ENCODE peak calls at places on chromosomes 12 and 14, in seven cellular contexts. T, C, M, S, P, O and A are unnamed samples.

GRCh38 chr12:76318773-76319594 is 29.2 kb downstream of the BBS10 start:
- DNase-seq in T (no peak), C (no peak), M (no peak), P (no peak), S (no peak), O (no peak), A (no peak)

GRCh38 chr12:75960086-75960910 is 71.3 kb downstream of the PHLDA1 start:
- DNase-seq in M (peak; percentile 95), S (no peak), O (no peak), P (no peak), C (no peak), T (peak; percentile 97), A (no peak)

GRCh38 chr14:61891251-61891650 is 129.0 kb downstream of the SNAPC1 start:
- DNase-seq in C (peak; percentile 30), P (peak; percentile 10), T (no peak), M (no peak), O (no peak), S (no peak), A (no peak)

GRCh38 chr12:79706156-79706555 is 15.4 kb upstream of the PAWR start:
- DNase-seq in M (no peak), P (peak; percentile 43), O (no peak), C (no peak), S (no peak), T (no peak), A (no peak)

GRCh38 chr14:55938249-55938791 is 179.9 kb upstream of the PELI2 start:
- DNase-seq in S (no peak), O (no peak), T (no peak), M (no peak), P (peak; percentile 61), C (no peak), A (no peak)

GRCh38 chr12:46464863-46465262 is 92.3 kb upstream of the SLC38A2 start:
- DNase-seq in C (no peak), T (no peak), S (no peak), O (no peak), M (no peak), P (no peak), A (no peak)

GRCh38 chr14:77053046-77053841 is 24.7 kb upstream of the IRF2BPL start:
- DNase-seq in O (peak; percentile 73), C (peak; percentile 88), P (peak; percentile 56), S (peak; percentile 70), M (peak; percentile 79), T (peak; percentile 55), A (no peak)

GRCh38 chr12:131642101-131642540 is 68.8 kb upstream of the SFSWAP start:
- DNase-seq in P (no peak), T (peak; percentile 9), C (no peak), O (no peak), M (no peak), S (no peak), A (peak; percentile 25)

GRCh38 chr12:673849-674248 is 10.6 kb upstream of the NINJ2 start:
- DNase-seq in P (no peak), C (no peak), M (no peak), T (no peak), S (no peak), O (no peak), A (no peak)

GRCh38 chr12:6772331-6772695 is at the start of gene LAG3:
- DNase-seq in C (no peak), S (no peak), O (no peak), T (no peak), P (no peak), M (no peak), A (no peak)

GRCh38 chr12:69290545-69291277 is 51.3 kb downstream of the CPSF6 start:
- DNase-seq in O (peak; percentile 81), S (peak; percentile 68), T (peak; percentile 67), M (peak; percentile 92), C (peak; percentile 90), P (peak; percentile 54), A (peak; percentile 61)

GRCh38 chr14:99574099-99574880 is 29.7 kb downstream of the CCDC85C start:
- DNase-seq in C (peak; percentile 74), T (no peak), O (peak; percentile 69), S (peak; percentile 92), P (no peak), M (peak; percentile 85), A (no peak)
- H3K4me3 ChIP-seq in C (no peak overlapping the region), T (no peak overlapping the region), O (no peak overlapping the region), S (no peak overlapping the region), P (no peak overlapping the region), M (no peak overlapping the region), A (no peak overlapping the region)

DNA sequence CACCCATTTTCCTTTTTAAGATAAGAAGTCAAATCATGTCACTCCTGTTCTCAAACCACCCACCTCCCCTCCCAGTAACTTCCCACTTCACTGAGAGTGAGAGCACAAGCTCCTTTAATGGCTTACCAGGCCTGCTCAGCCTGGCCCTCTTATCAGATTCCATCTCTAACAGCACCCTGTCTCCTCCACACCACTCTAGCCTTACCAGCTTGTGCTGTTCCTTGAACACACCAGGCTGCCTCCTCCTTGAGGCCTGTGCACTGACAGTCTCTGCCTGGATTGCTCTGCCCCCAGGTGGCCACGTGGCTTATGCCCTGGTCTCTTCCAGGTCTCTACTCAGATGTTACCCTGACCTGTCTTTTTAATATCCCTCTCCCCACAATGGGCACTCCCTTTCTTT is 40.1 kb upstream of the EVL start:
- DNase-seq in T (peak; percentile 6), P (no peak), C (peak; percentile 57), M (no peak), S (no peak), O (peak; percentile 38), A (peak; percentile 12)
- TF ChIP-seq CTCF in T (peak; percentile 16), P (peak; percentile 42), C (peak; percentile 49), M (peak; percentile 6), S (no peak), O (no peak), A (peak; percentile 64)

DNA sequence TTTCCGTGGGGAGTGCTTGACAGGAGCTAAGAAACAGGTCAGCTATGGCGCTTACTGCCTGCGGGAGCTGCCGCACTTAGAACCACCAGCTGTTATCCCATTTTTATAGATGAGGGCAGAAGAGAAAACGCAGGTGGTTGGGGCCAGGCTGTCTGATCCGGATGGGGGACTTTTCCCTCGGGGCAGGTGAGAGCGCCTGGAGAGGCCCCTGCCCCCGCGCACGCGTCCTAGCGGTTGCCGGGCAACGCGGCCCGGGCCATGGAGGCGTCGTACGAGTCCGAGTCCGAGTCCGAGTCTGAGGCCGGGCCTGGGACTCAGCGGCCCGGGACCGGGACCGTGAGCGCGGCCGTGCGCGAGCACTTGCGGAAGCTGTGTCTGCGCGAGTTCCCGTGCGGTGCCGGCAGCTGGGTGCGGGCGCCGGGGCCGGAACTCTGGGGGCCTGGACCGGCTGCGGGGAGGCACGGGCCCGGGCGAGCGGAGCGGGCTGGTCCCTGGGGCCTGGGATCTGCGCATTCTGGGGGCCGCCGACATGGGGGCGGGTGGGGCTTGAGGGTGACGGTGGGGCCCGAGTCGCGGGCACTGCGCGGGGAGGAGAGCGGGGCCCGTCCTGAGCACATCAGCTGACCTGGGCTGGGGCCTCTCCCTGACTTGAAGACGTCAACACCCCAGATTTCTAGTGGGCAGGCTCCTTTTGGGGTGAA is at the start of gene LRRC43:
- DNase-seq in T (no peak), S (no peak), P (peak; percentile 23), C (peak; percentile 79), O (no peak), M (peak; percentile 49), A (no peak)
- H3K4me3 ChIP-seq in T (peak within 1 kb of the TSS; percentile 22), S (peak within 1 kb of the TSS; percentile 65), P (peak within 1 kb of the TSS; percentile 47), C (peak within 1 kb of the TSS; percentile 65), O (peak within 1 kb of the TSS; percentile 50), M (peak within 1 kb of the TSS; percentile 30), A (peak within 1 kb of the TSS; percentile 50)

GRCh38 chr12:100733817-100734593 is 60.6 kb upstream of the ANO4 start:
- DNase-seq in C (peak; percentile 55), T (no peak), S (no peak), M (no peak), P (no peak), O (no peak), A (peak; percentile 15)
- TF ChIP-seq CTCF in C (peak; percentile 69), T (peak; percentile 36), S (peak; percentile 59), M (peak; percentile 55), P (peak; percentile 70), O (peak; percentile 18), A (peak; percentile 38)